ENCODE peak calls at places on chromosomes 2 and 18, in nine cellular contexts. One of them, this sample, is unnamed.
A peak's percentile ranks its signal among the peaks of the same experiment; 100 is the strongest.

GRCh38 chr2:104859310-104860130 is 5.6 kb downstream of the POU3F3 start:
- DNase-seq in HFF-Myc: no peak
- DNase-seq in dorsolateral prefrontal cortex: no peak
- DNase-seq in PC-3: no peak
- DNase-seq in bronchial epithelial cell: no peak
- DNase-seq in BJ: no peak
- DNase-seq in nephron progenitor cell: no peak
- DNase-seq in neural crest cell: no peak
- DNase-seq in activated CD8-positive, alpha-beta T cell treated with anti-CD3 and anti-CD28 coated beads for 36 hours: no peak
- DNase-seq in this sample: no peak

GRCh38 chr18:79489048-79489899 is 93.5 kb downstream of the NFATC1 start:
- DNase-seq in dorsolateral prefrontal cortex: peak; percentile 16
- DNase-seq in bronchial epithelial cell: no peak
- DNase-seq in BJ: no peak
- DNase-seq in neural crest cell: no peak
- DNase-seq in nephron progenitor cell: no peak
- DNase-seq in PC-3: no peak
- DNase-seq in HFF-Myc: no peak
- DNase-seq in activated CD8-positive, alpha-beta T cell treated with anti-CD3 and anti-CD28 coated beads for 36 hours: peak; percentile 1
- DNase-seq in this sample: no peak

GRCh38 chr2:127261835-127262234 is 32.1 kb downstream of the ERCC3 start:
- DNase-seq in PC-3: no peak
- DNase-seq in dorsolateral prefrontal cortex: no peak
- DNase-seq in activated CD8-positive, alpha-beta T cell treated with anti-CD3 and anti-CD28 coated beads for 36 hours: no peak
- DNase-seq in BJ: no peak
- DNase-seq in nephron progenitor cell: no peak
- DNase-seq in bronchial epithelial cell: no peak
- DNase-seq in neural crest cell: no peak
- DNase-seq in HFF-Myc: no peak
- DNase-seq in this sample: no peak

GRCh38 chr2:126817172-126817571 is 81.5 kb upstream of the TEX51 start:
- DNase-seq in HFF-Myc: no peak
- DNase-seq in BJ: no peak
- DNase-seq in nephron progenitor cell: no peak
- DNase-seq in dorsolateral prefrontal cortex: no peak
- DNase-seq in PC-3: no peak
- DNase-seq in bronchial epithelial cell: no peak
- DNase-seq in neural crest cell: no peak
- DNase-seq in activated CD8-positive, alpha-beta T cell treated with anti-CD3 and anti-CD28 coated beads for 36 hours: no peak
- DNase-seq in this sample: no peak

GRCh38 chr18:61973273-61974115 is 80.7 kb upstream of the RNF152 start:
- DNase-seq in activated CD8-positive, alpha-beta T cell treated with anti-CD3 and anti-CD28 coated beads for 36 hours: no peak
- DNase-seq in neural crest cell: no peak
- DNase-seq in nephron progenitor cell: no peak
- DNase-seq in BJ: no peak
- DNase-seq in PC-3: no peak
- DNase-seq in dorsolateral prefrontal cortex: no peak
- DNase-seq in bronchial epithelial cell: no peak
- DNase-seq in HFF-Myc: no peak
- DNase-seq in this sample: no peak

GRCh38 chr2:179461367-179461886 is 196.8 kb upstream of the SESTD1 start:
- DNase-seq in bronchial epithelial cell: no peak
- DNase-seq in dorsolateral prefrontal cortex: no peak
- DNase-seq in nephron progenitor cell: no peak
- DNase-seq in HFF-Myc: no peak
- DNase-seq in activated CD8-positive, alpha-beta T cell treated with anti-CD3 and anti-CD28 coated beads for 36 hours: no peak
- DNase-seq in neural crest cell: no peak
- DNase-seq in PC-3: peak; percentile 3
- DNase-seq in BJ: no peak
- DNase-seq in this sample: no peak

GRCh38 chr2:220228310-220229006 is 601.0 kb downstream of the SLC4A3 start:
- DNase-seq in PC-3: peak; percentile 96
- DNase-seq in activated CD8-positive, alpha-beta T cell treated with anti-CD3 and anti-CD28 coated beads for 36 hours: no peak
- DNase-seq in nephron progenitor cell: no peak
- DNase-seq in dorsolateral prefrontal cortex: no peak
- DNase-seq in HFF-Myc: peak; percentile 97
- DNase-seq in BJ: peak; percentile 91
- DNase-seq in bronchial epithelial cell: peak; percentile 90
- DNase-seq in neural crest cell: no peak
- DNase-seq in this sample: no peak

GRCh38 chr2:170241731-170242130 is 63.8 kb downstream of the MYO3B start:
- DNase-seq in neural crest cell: no peak
- DNase-seq in dorsolateral prefrontal cortex: no peak
- DNase-seq in PC-3: no peak
- DNase-seq in activated CD8-positive, alpha-beta T cell treated with anti-CD3 and anti-CD28 coated beads for 36 hours: no peak
- DNase-seq in HFF-Myc: no peak
- DNase-seq in nephron progenitor cell: no peak
- DNase-seq in BJ: no peak
- DNase-seq in bronchial epithelial cell: no peak
- DNase-seq in this sample: no peak

GRCh38 chr2:191050640-191050987 is 36.6 kb upstream of the STAT1 start:
- DNase-seq in BJ: no peak
- DNase-seq in bronchial epithelial cell: peak; percentile 40
- DNase-seq in PC-3: no peak
- DNase-seq in HFF-Myc: no peak
- DNase-seq in activated CD8-positive, alpha-beta T cell treated with anti-CD3 and anti-CD28 coated beads for 36 hours: no peak
- DNase-seq in neural crest cell: no peak
- DNase-seq in nephron progenitor cell: no peak
- DNase-seq in dorsolateral prefrontal cortex: no peak
- DNase-seq in this sample: no peak

GRCh38 chr2:121694398-121695178 is 42.1 kb downstream of the NIFK start:
- DNase-seq in neural crest cell: no peak
- DNase-seq in HFF-Myc: no peak
- DNase-seq in nephron progenitor cell: no peak
- DNase-seq in activated CD8-positive, alpha-beta T cell treated with anti-CD3 and anti-CD28 coated beads for 36 hours: no peak
- DNase-seq in PC-3: peak; percentile 43
- DNase-seq in dorsolateral prefrontal cortex: no peak
- DNase-seq in bronchial epithelial cell: peak; percentile 41
- DNase-seq in BJ: no peak
- DNase-seq in this sample: no peak

GRCh38 chr2:121690095-121690494 is 40.8 kb upstream of the CLASP1 start:
- DNase-seq in dorsolateral prefrontal cortex: no peak
- DNase-seq in neural crest cell: no peak
- DNase-seq in activated CD8-positive, alpha-beta T cell treated with anti-CD3 and anti-CD28 coated beads for 36 hours: no peak
- DNase-seq in HFF-Myc: no peak
- DNase-seq in BJ: no peak
- DNase-seq in nephron progenitor cell: no peak
- DNase-seq in PC-3: no peak
- DNase-seq in bronchial epithelial cell: no peak
- DNase-seq in this sample: no peak

GRCh38 chr2:121686218-121686617 is 37.0 kb upstream of the CLASP1 start:
- DNase-seq in nephron progenitor cell: no peak
- DNase-seq in activated CD8-positive, alpha-beta T cell treated with anti-CD3 and anti-CD28 coated beads for 36 hours: no peak
- DNase-seq in PC-3: no peak
- DNase-seq in BJ: no peak
- DNase-seq in HFF-Myc: no peak
- DNase-seq in neural crest cell: no peak
- DNase-seq in dorsolateral prefrontal cortex: no peak
- DNase-seq in bronchial epithelial cell: no peak
- DNase-seq in this sample: no peak

GRCh38 chr2:121688820-121689219 is 39.6 kb upstream of the CLASP1 start:
- DNase-seq in BJ: no peak
- DNase-seq in bronchial epithelial cell: no peak
- DNase-seq in activated CD8-positive, alpha-beta T cell treated with anti-CD3 and anti-CD28 coated beads for 36 hours: no peak
- DNase-seq in neural crest cell: no peak
- DNase-seq in PC-3: no peak
- DNase-seq in dorsolateral prefrontal cortex: no peak
- DNase-seq in nephron progenitor cell: no peak
- DNase-seq in HFF-Myc: no peak
- DNase-seq in this sample: no peak

GRCh38 chr2:121689356-121689755 is 40.1 kb upstream of the CLASP1 start:
- DNase-seq in bronchial epithelial cell: peak; percentile 28
- DNase-seq in neural crest cell: peak; percentile 20
- DNase-seq in activated CD8-positive, alpha-beta T cell treated with anti-CD3 and anti-CD28 coated beads for 36 hours: no peak
- DNase-seq in dorsolateral prefrontal cortex: no peak
- DNase-seq in PC-3: peak; percentile 63
- DNase-seq in HFF-Myc: peak; percentile 72
- DNase-seq in BJ: no peak
- DNase-seq in nephron progenitor cell: no peak
- DNase-seq in this sample: peak; percentile 73
- TF ChIP-seq CTCF in bronchial epithelial cell: peak; percentile 15
- TF ChIP-seq CTCF in neural crest cell: peak; percentile 51
- TF ChIP-seq CTCF in activated CD8-positive, alpha-beta T cell treated with anti-CD3 and anti-CD28 coated beads for 36 hours: no peak
- TF ChIP-seq CTCF in dorsolateral prefrontal cortex: no peak
- TF ChIP-seq CTCF in PC-3: peak; percentile 62
- TF ChIP-seq CTCF in HFF-Myc: peak; percentile 53
- TF ChIP-seq CTCF in BJ: peak; percentile 50
- TF ChIP-seq CTCF in nephron progenitor cell: no peak
- TF ChIP-seq CTCF in this sample: peak; percentile 56

GRCh38 chr18:25256439-25256838 is 95.5 kb downstream of the ZNF521 start:
- DNase-seq in BJ: no peak
- DNase-seq in neural crest cell: no peak
- DNase-seq in dorsolateral prefrontal cortex: no peak
- DNase-seq in activated CD8-positive, alpha-beta T cell treated with anti-CD3 and anti-CD28 coated beads for 36 hours: no peak
- DNase-seq in bronchial epithelial cell: no peak
- DNase-seq in PC-3: no peak
- DNase-seq in HFF-Myc: no peak
- DNase-seq in nephron progenitor cell: no peak
- DNase-seq in this sample: no peak

GRCh38 chr18:25262920-25263319 is 89.0 kb downstream of the ZNF521 start:
- DNase-seq in activated CD8-positive, alpha-beta T cell treated with anti-CD3 and anti-CD28 coated beads for 36 hours: no peak
- DNase-seq in dorsolateral prefrontal cortex: no peak
- DNase-seq in nephron progenitor cell: no peak
- DNase-seq in HFF-Myc: no peak
- DNase-seq in PC-3: peak; percentile 56
- DNase-seq in bronchial epithelial cell: no peak
- DNase-seq in BJ: peak; percentile 86
- DNase-seq in neural crest cell: no peak
- DNase-seq in this sample: no peak

DNA sequence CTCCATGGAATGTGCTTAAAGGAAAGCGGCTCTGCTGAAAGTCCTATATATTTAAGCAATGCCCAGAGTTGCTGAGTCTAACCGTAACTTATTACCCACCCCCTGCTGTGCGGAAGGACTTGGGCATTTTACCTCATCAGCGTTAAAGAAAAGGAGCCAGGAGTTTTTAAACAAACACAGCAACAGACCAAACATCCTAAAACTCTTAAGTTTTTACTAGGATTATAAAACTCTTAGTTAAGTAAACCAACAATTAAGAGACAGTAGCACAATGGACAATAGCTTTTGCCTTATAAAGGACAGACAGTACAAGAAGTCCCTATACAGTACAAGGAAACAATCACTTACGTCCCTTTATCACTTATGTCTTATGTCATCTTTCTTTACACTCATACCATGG is 90.2 kb downstream of the ZNF521 start:
- DNase-seq in BJ: no peak
- DNase-seq in bronchial epithelial cell: no peak
- DNase-seq in PC-3: no peak
- DNase-seq in dorsolateral prefrontal cortex: no peak
- DNase-seq in HFF-Myc: no peak
- DNase-seq in neural crest cell: no peak
- DNase-seq in nephron progenitor cell: peak; percentile 21
- DNase-seq in activated CD8-positive, alpha-beta T cell treated with anti-CD3 and anti-CD28 coated beads for 36 hours: no peak
- DNase-seq in this sample: no peak
- TF ChIP-seq CTCF in BJ: no peak
- TF ChIP-seq CTCF in bronchial epithelial cell: no peak
- TF ChIP-seq CTCF in PC-3: no peak
- TF ChIP-seq CTCF in dorsolateral prefrontal cortex: no peak
- TF ChIP-seq CTCF in HFF-Myc: no peak
- TF ChIP-seq CTCF in neural crest cell: no peak
- TF ChIP-seq CTCF in nephron progenitor cell: no peak
- TF ChIP-seq CTCF in activated CD8-positive, alpha-beta T cell treated with anti-CD3 and anti-CD28 coated beads for 36 hours: no peak
- TF ChIP-seq CTCF in this sample: no peak

GRCh38 chr2:18161681-18162080 is 283.2 kb downstream of the KCNS3 start:
- DNase-seq in nephron progenitor cell: no peak
- DNase-seq in BJ: no peak
- DNase-seq in bronchial epithelial cell: no peak
- DNase-seq in activated CD8-positive, alpha-beta T cell treated with anti-CD3 and anti-CD28 coated beads for 36 hours: no peak
- DNase-seq in dorsolateral prefrontal cortex: no peak
- DNase-seq in PC-3: no peak
- DNase-seq in neural crest cell: no peak
- DNase-seq in HFF-Myc: no peak
- DNase-seq in this sample: no peak
- TF ChIP-seq CTCF in nephron progenitor cell: no peak
- TF ChIP-seq CTCF in BJ: no peak
- TF ChIP-seq CTCF in bronchial epithelial cell: no peak
- TF ChIP-seq CTCF in activated CD8-positive, alpha-beta T cell treated with anti-CD3 and anti-CD28 coated beads for 36 hours: no peak
- TF ChIP-seq CTCF in dorsolateral prefrontal cortex: no peak
- TF ChIP-seq CTCF in PC-3: no peak
- TF ChIP-seq CTCF in neural crest cell: no peak
- TF ChIP-seq CTCF in HFF-Myc: no peak
- TF ChIP-seq CTCF in this sample: no peak

GRCh38 chr18:64749884-64750283 is 601.0 kb upstream of the LINC00305 start:
- DNase-seq in PC-3: no peak
- DNase-seq in nephron progenitor cell: no peak
- DNase-seq in neural crest cell: no peak
- DNase-seq in BJ: no peak
- DNase-seq in dorsolateral prefrontal cortex: no peak
- DNase-seq in HFF-Myc: no peak
- DNase-seq in activated CD8-positive, alpha-beta T cell treated with anti-CD3 and anti-CD28 coated beads for 36 hours: no peak
- DNase-seq in bronchial epithelial cell: no peak
- DNase-seq in this sample: no peak

GRCh38 chr18:64742898-64743297 is 594.0 kb upstream of the LINC00305 start:
- DNase-seq in neural crest cell: no peak
- DNase-seq in bronchial epithelial cell: no peak
- DNase-seq in activated CD8-positive, alpha-beta T cell treated with anti-CD3 and anti-CD28 coated beads for 36 hours: no peak
- DNase-seq in BJ: no peak
- DNase-seq in PC-3: no peak
- DNase-seq in HFF-Myc: no peak
- DNase-seq in nephron progenitor cell: no peak
- DNase-seq in dorsolateral prefrontal cortex: no peak
- DNase-seq in this sample: no peak

DNA sequence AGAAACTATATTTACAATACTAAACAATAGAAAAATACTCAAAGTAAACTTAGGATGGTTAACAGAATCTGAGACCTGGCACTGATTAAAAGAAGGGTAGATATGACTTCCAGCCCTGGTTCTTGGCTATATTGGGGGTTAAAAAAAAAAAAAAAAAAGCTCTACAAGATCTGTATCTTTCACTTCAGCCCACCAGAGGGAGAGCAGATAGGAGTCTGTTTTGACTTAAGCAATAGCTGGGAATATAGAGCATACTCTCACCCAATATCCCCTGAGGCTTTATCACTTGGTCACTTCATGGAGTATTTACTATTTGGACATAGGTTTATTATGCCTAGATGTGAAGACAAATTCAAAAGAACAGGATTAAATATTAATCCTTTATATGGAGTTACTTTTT is 598.9 kb upstream of the LINC00305 start:
- DNase-seq in dorsolateral prefrontal cortex: no peak
- DNase-seq in nephron progenitor cell: no peak
- DNase-seq in bronchial epithelial cell: no peak
- DNase-seq in PC-3: no peak
- DNase-seq in HFF-Myc: no peak
- DNase-seq in activated CD8-positive, alpha-beta T cell treated with anti-CD3 and anti-CD28 coated beads for 36 hours: no peak
- DNase-seq in BJ: no peak
- DNase-seq in neural crest cell: no peak
- DNase-seq in this sample: peak; percentile 16
- TF ChIP-seq CTCF in dorsolateral prefrontal cortex: no peak
- TF ChIP-seq CTCF in nephron progenitor cell: no peak
- TF ChIP-seq CTCF in bronchial epithelial cell: no peak
- TF ChIP-seq CTCF in PC-3: no peak
- TF ChIP-seq CTCF in HFF-Myc: no peak
- TF ChIP-seq CTCF in activated CD8-positive, alpha-beta T cell treated with anti-CD3 and anti-CD28 coated beads for 36 hours: no peak
- TF ChIP-seq CTCF in BJ: no peak
- TF ChIP-seq CTCF in neural crest cell: no peak
- TF ChIP-seq CTCF in this sample: peak; percentile 13

This sample was measured in BE2C.